ENCODE peak calls at places on chromosomes 4 and X, in eight cellular contexts. D is body of pancreas, W is prostate gland, M is uterus, E is GM12891, K is IMR-90, Z is tibial nerve, Q is stomach. Y is an unnamed sample.

GRCh38 chr4:82913305-82913704 is 12.8 kb downstream of the THAP9 start:
- DNase-seq in D (no peak), W (no peak), Z (no peak), M (no peak), E (no peak), K (peak), Q (no peak), Y (no peak)

GRCh38 chr4:7279902-7280301 is 87.6 kb downstream of the SORCS2 start:
- DNase-seq in Q (no peak), Z (no peak), E (no peak), D (no peak), W (no peak), M (no peak), K (no peak), Y (no peak)

GRCh38 chr4:186144596-186145569 is 40.4 kb downstream of the FAM149A start:
- DNase-seq in Q (peak), D (peak), M (peak), Z (no peak), W (peak), E (peak), K (peak), Y (no peak)

GRCh38 chr4:159229164-159229563 is 126.3 kb downstream of the RAPGEF2 start:
- DNase-seq in M (no peak), Q (no peak), W (no peak), Z (no peak), D (no peak), K (peak), E (no peak), Y (no peak)

GRCh38 chr4:101787917-101788316 is 2.6 kb upstream of the BANK1 start:
- DNase-seq in Z (no peak), Q (no peak), M (no peak), K (no peak), E (no peak), W (no peak), D (no peak), Y (no peak)

GRCh38 chr4:152259866-152260265 is 276.0 kb downstream of the FBXW7 start:
- DNase-seq in Q (no peak), D (no peak), E (no peak), K (peak), Z (no peak), W (no peak), M (no peak), Y (no peak)

GRCh38 chr4:184328022-184328736 is 110.5 kb upstream of the ENPP6 start:
- DNase-seq in E (no peak), D (no peak), Q (no peak), M (no peak), Z (no peak), K (no peak), W (peak), Y (peak)

GRCh38 chr4:105748222-105748621 is 39.6 kb downstream of the GSTCD start:
- DNase-seq in M (no peak), W (no peak), Z (no peak), D (no peak), E (no peak), Q (no peak), K (no peak), Y (no peak)

GRCh38 chrX:49003696-49004095 is 1.6 kb upstream of the GRIPAP1 start:
- DNase-seq in K (no peak), W (no peak), Z (no peak), E (no peak), M (no peak), Q (no peak), D (no peak), Y (no peak)

GRCh38 chrX:49000640-49001039 is 1.4 kb downstream of the GRIPAP1 start:
- DNase-seq in K (no peak), W (no peak), E (no peak), Z (no peak), M (no peak), D (no peak), Q (no peak), Y (no peak)

GRCh38 chrX:49001521-49002090 is 458 bp downstream of the GRIPAP1 start:
- DNase-seq in K (peak), Q (no peak), M (peak), Z (no peak), W (no peak), E (no peak), D (no peak), Y (peak)

GRCh38 chrX:48999030-48999429 is 3.0 kb downstream of the GRIPAP1 start:
- DNase-seq in Q (no peak), Z (no peak), M (no peak), E (no peak), W (no peak), K (no peak), D (no peak), Y (no peak)

GRCh38 chrX:49002091-49002935 is at the start of gene GRIPAP1:
- DNase-seq in D (peak), K (peak), E (peak), M (peak), Z (peak), W (peak), Q (peak), Y (peak)
- TF ChIP-seq POLR2A in D (no peak), K (peak), E (peak), M (no peak), Z (peak), W (peak), Q (no peak), Y (peak)

GRCh38 chrX:118974088-118974907 is at the start of gene LONRF3:
- DNase-seq in Q (peak), Z (peak), E (no peak), D (peak), M (peak), K (peak), W (peak), Y (peak)

GRCh38 chrX:118977424-118977823 is 3.0 kb downstream of the LONRF3 start:
- DNase-seq in W (no peak), K (no peak), Z (no peak), M (no peak), Q (no peak), D (no peak), E (no peak), Y (no peak)

GRCh38 chrX:118976599-118977340 is 2.4 kb downstream of the LONRF3 start:
- DNase-seq in E (no peak), Q (peak), K (no peak), Z (no peak), M (peak), W (peak), D (peak), Y (peak)

GRCh38 chrX:118974908-118975671 is 672 bp downstream of the LONRF3 start:
- DNase-seq in W (peak), Z (no peak), E (no peak), D (peak), K (no peak), M (peak), Q (peak), Y (peak)

DNA sequence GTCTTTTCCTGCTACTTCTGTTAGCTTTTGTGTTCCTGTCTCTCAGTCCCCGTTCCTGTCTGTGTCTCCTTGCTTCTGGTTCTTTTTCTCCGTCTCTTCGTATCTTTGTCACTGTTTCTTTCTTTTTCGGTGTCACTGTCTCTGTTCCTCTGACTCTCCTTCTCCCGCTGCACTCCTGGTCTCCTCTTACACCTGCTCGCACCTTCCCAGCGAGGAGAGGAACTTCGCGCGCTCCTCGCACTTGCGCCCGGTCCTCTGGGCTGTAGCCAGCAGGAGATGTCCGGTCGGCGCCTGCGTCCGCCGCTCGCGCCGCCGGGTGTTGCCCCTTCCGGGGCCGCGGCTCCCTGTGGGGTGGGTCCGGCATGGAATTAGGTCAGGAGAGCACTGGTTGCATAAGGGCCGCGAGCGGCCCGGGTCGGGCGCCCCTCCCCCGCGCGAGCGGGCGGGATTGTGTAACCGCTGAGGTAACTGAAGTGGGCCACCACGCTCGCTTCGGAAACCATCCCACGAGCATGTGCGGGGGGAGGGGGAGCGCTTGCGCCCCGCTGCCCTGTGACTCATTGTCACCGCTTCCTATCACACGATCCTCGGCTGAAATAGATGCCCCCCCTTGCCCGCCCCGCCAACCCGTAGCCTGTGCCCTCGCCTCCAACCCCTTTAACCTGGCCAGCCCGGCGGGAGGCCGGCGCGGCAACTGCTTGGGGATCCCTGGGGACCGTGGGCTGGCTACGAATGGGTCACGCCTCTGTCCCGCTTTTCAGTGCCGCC is 1.6 kb downstream of the LONRF3 start:
- DNase-seq in K (peak), Q (peak), W (peak), D (peak), Z (peak), E (no peak), M (peak), Y (peak)
- TF ChIP-seq POLR2A in K (no peak), Q (no peak), W (peak), D (peak), Z (peak), E (no peak), M (no peak), Y (no peak)

GRCh38 chr4:73098713-73099112 is 29.2 kb upstream of the COX18 start:
- DNase-seq in Z (no peak), D (no peak), M (no peak), W (no peak), Q (no peak), K (no peak), E (no peak), Y (no peak)

GRCh38 chr4:73104695-73105094 is 35.2 kb upstream of the COX18 start:
- DNase-seq in W (no peak), M (no peak), K (no peak), D (no peak), E (no peak), Z (no peak), Q (no peak), Y (no peak)

GRCh38 chr4:73103799-73104503 is 34.4 kb upstream of the COX18 start:
- DNase-seq in Q (no peak), M (no peak), Z (no peak), D (no peak), E (no peak), K (peak), W (no peak), Y (no peak)

GRCh38 chr4:73099143-73099542 is 29.6 kb upstream of the COX18 start:
- DNase-seq in D (no peak), M (no peak), W (no peak), Z (no peak), K (no peak), Q (no peak), E (no peak), Y (no peak)
- TF ChIP-seq POLR2A in D (no peak), M (no peak), W (no peak), Z (no peak), K (no peak), Q (no peak), E (peak), Y (no peak)

GRCh38 chrX:101682723-101683122 is 23.1 kb upstream of the ARMCX2 start:
- DNase-seq in W (no peak), E (no peak), M (no peak), K (peak), Q (no peak), D (no peak), Z (no peak), Y (no peak)
- TF ChIP-seq POLR2A in W (no peak), E (no peak), M (no peak), K (no peak), Q (no peak), D (no peak), Z (no peak), Y (no peak)

DNA sequence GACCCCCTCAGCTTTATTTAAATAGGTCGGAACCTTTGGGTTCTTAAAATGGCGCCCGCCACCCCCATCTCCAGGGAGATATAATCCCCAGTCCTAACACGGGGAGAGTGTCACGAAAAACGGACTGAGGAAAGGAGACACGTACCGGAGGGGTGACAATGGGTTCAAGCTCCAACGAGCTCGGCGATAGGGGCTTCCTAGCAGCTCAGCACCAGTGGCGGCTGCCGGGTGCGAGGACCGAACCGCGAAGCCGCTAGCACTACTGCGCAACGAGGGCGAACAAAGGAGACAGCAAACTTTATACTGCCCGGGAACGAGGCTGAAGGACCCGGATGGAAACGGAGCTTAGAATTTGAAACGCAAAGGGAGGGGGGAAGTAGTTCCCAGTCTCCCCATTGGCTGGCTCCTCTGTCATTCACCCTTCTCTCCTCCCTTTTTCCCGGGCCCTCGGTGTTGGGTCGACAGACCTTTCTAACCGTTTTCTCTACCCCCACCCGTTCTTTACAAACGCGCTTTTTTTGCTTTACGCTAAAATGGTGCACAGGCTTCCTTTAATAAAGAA is at the start of gene RBMX:
- DNase-seq in E (peak), D (peak), W (peak), M (peak), Q (peak), Z (peak), K (peak), Y (peak)
- TF ChIP-seq POLR2A in E (peak), D (peak), W (peak), M (peak), Q (no peak), Z (peak), K (peak), Y (peak)

GRCh38 chr4:55345980-55346850 is at the start of gene SRD5A3:
- DNase-seq in W (peak), Z (peak), Q (peak), M (peak), E (peak), K (peak), D (peak), Y (peak)
- TF ChIP-seq POLR2A in W (peak), Z (peak), Q (no peak), M (peak), E (no peak), K (peak), D (peak), Y (no peak)

Y was measured in Peyer's patch.